ENCODE peak calls at places on chromosomes 12 and 14, in four cellular contexts. H is G401; J is activated naive CD4-positive, alpha-beta T cell; A is esophagus squamous epithelium. U is an unnamed sample.

GRCh38 chr12:79053394-79053793 is 188.8 kb downstream of the SYT1 start:
- DNase-seq in J (no peak), H (no peak), A (no peak), U (no peak)

GRCh38 chr14:73462078-73462715 is 3.9 kb upstream of the NUMB start:
- DNase-seq in H (peak), A (no peak), J (no peak), U (no peak)

GRCh38 chr12:74539765-74540526 is 2.3 kb downstream of the ATXN7L3B start:
- DNase-seq in J (no peak), A (no peak), H (no peak), U (no peak)

GRCh38 chr14:104503691-104504090 is 75.9 kb upstream of the C14orf180 start:
- DNase-seq in A (no peak), H (no peak), J (no peak), U (no peak)

GRCh38 chr12:56053407-56053893 is 11.7 kb downstream of the RPS26 start:
- DNase-seq in J (no peak), A (no peak), H (no peak), U (no peak)

GRCh38 chr14:34344318-34344717 is 117.7 kb downstream of the SPTSSA start:
- DNase-seq in H (no peak), A (no peak), J (no peak), U (no peak)

GRCh38 chr12:69101505-69101904 is 137.9 kb upstream of the CPSF6 start:
- DNase-seq in J (no peak), H (no peak), A (no peak), U (no peak)

GRCh38 chr12:124852329-124852831 is 11.3 kb downstream of the SCARB1 start:
- DNase-seq in H (no peak), J (no peak), A (no peak), U (no peak)

GRCh38 chr12:105671720-105672119 is 341.2 kb downstream of the C12orf75 start:
- DNase-seq in J (no peak), A (no peak), H (no peak), U (no peak)

GRCh38 chr12:27505124-27505523 is 18.9 kb upstream of the PPFIBP1 start:
- DNase-seq in H (no peak), J (no peak), A (no peak), U (no peak)

GRCh38 chr14:83664389-83664788 is 1865.6 kb upstream of the FLRT2 start:
- DNase-seq in H (no peak), A (no peak), J (no peak), U (no peak)

GRCh38 chr14:58200480-58200841 is 512 bp downstream of the ACTR10 start:
- DNase-seq in J (no peak), H (no peak), A (no peak), U (no peak)

GRCh38 chr12:114673169-114673833 is 10.7 kb downstream of the TBX3 start:
- DNase-seq in A (no peak), J (no peak), H (no peak), U (no peak)

GRCh38 chr12:21451529-21451928 is 14.1 kb downstream of the PYROXD1 start:
- DNase-seq in A (no peak), H (no peak), J (no peak), U (no peak)

GRCh38 chr14:65070710-65071033 is 31.6 kb downstream of the MAX start:
- DNase-seq in H (no peak), J (no peak), A (no peak), U (no peak)

GRCh38 chr14:73227812-73228781 is 9.2 kb upstream of the PAPLN start:
- DNase-seq in A (no peak), H (peak), J (no peak), U (peak)

GRCh38 chr14:90281766-90282165 is 25.4 kb downstream of the PSMC1 start:
- DNase-seq in A (no peak), J (no peak), H (no peak), U (no peak)

GRCh38 chr12:25994252-25994651 is 35.8 kb downstream of the RASSF8 start:
- DNase-seq in A (no peak), J (no peak), H (no peak), U (no peak)

GRCh38 chr12:103858953-103859601 is 18.0 kb upstream of the NT5DC3 start:
- DNase-seq in J (no peak), H (no peak), A (no peak), U (peak)

GRCh38 chr14:99518441-99519346 is 37.5 kb downstream of the CCNK start:
- DNase-seq in J (peak), A (no peak), H (peak), U (peak)

GRCh38 chr12:25458047-25458552 is 95.0 kb downstream of the LMNTD1 start:
- DNase-seq in J (no peak), A (no peak), H (no peak), U (no peak)

GRCh38 chr12:121992059-121992879 is 29.4 kb upstream of the BCL7A start:
- DNase-seq in J (no peak), H (no peak), A (no peak), U (no peak)

GRCh38 chr12:63093084-63093483 is 57.9 kb downstream of the AVPR1A start:
- DNase-seq in H (no peak), J (no peak), A (no peak), U (no peak)

GRCh38 chr12:131507881-131508280 is 203.0 kb upstream of the SFSWAP start:
- DNase-seq in J (no peak), H (no peak), A (no peak), U (no peak)

GRCh38 chr14:63504628-63505027 is 38.5 kb downstream of the PPP2R5E start:
- DNase-seq in J (no peak), H (no peak), A (no peak), U (no peak)

GRCh38 chr14:66233571-66233970 is 252.6 kb upstream of the CCDC196 start:
- DNase-seq in H (peak), A (no peak), J (no peak), U (no peak)

GRCh38 chr12:22738945-22739344 is 114.0 kb downstream of the ETNK1 start:
- DNase-seq in J (no peak), A (no peak), H (no peak), U (no peak)

GRCh38 chr12:26867084-26867483 is 34.1 kb upstream of the ITPR2 start:
- DNase-seq in H (no peak), A (no peak), J (no peak), U (no peak)

GRCh38 chr12:121296618-121297476 is at the start of gene CAMKK2:
- DNase-seq in H (peak), J (peak), A (no peak), U (peak)

GRCh38 chr12:120825337-120825736 is 78.8 kb downstream of the SPPL3 start:
- DNase-seq in A (no peak), J (no peak), H (no peak), U (no peak)

GRCh38 chr14:61145903-61146411 is 135.2 kb downstream of the TMEM30B start:
- DNase-seq in H (no peak), A (no peak), J (no peak), U (no peak)

GRCh38 chr14:50805396-50805795 is 25.6 kb downstream of the NIN start:
- DNase-seq in A (no peak), H (peak), J (no peak), U (no peak)

GRCh38 chr14:91835920-91836843 is 31.2 kb downstream of the TC2N start:
- DNase-seq in A (no peak), H (no peak), J (peak), U (peak)

GRCh38 chr14:65352964-65353530 is 59.5 kb upstream of the FUT8 start:
- DNase-seq in H (no peak), A (no peak), J (no peak), U (no peak)

GRCh38 chr12:45433441-45433868 is 217.6 kb downstream of the ANO6 start:
- DNase-seq in J (no peak), A (no peak), H (no peak), U (no peak)

GRCh38 chr12:28378749-28379148 is 188.5 kb downstream of the CCDC91 start:
- DNase-seq in A (no peak), H (no peak), J (no peak), U (no peak)

GRCh38 chr12:124847113-124847512 is 16.6 kb downstream of the SCARB1 start:
- DNase-seq in J (no peak), H (peak), A (no peak), U (no peak)

GRCh38 chr12:6829532-6830220 is 1.5 kb downstream of the P3H3 start:
- DNase-seq in H (no peak), J (no peak), A (no peak), U (no peak)

GRCh38 chr12:120117961-120118709 is 1.6 kb upstream of the RAB35 start:
- DNase-seq in A (no peak), J (no peak), H (peak), U (no peak)